ENCODE peak calls at places on chromosome 10, in six cellular contexts. C, H, P, Y, A and D are unnamed samples.

GRCh38 chr10:27541728-27542285 is 37.7 kb downstream of the RAB18 start:
- DNase-seq in H (no peak), Y (no peak), A (no peak), C (no peak), P (no peak), D (no peak)

GRCh38 chr10:112491144-112491543 is 44.1 kb downstream of the VTI1A start:
- DNase-seq in P (no peak), H (no peak), C (no peak), A (peak; percentile 60), Y (no peak), D (no peak)

GRCh38 chr10:131822694-131823245 is 78.0 kb upstream of the PPP2R2D start:
- DNase-seq in Y (peak; percentile 14), H (no peak), C (no peak), A (no peak), P (no peak), D (no peak)

GRCh38 chr10:72009430-72010081 is 45.4 kb downstream of the CHST3 start:
- DNase-seq in C (no peak), H (no peak), A (no peak), Y (peak; percentile 54), P (no peak), D (no peak)

GRCh38 chr10:6649107-6649720 is 69.1 kb upstream of the PRKCQ start:
- DNase-seq in C (no peak), A (no peak), P (no peak), H (no peak), Y (no peak), D (no peak)

GRCh38 chr10:93816123-93816747 is 58.5 kb downstream of the LGI1 start:
- DNase-seq in Y (peak; percentile 63), C (peak; percentile 13), P (peak; percentile 41), A (peak; percentile 60), H (no peak), D (peak; percentile 10)

GRCh38 chr10:133079836-133080682 is 7.7 kb upstream of the ADGRA1 start:
- DNase-seq in P (no peak), Y (no peak), H (no peak), C (no peak), A (no peak), D (no peak)

GRCh38 chr10:68105820-68106219 is 3.5 kb upstream of the MYPN start:
- DNase-seq in Y (no peak), C (no peak), H (no peak), P (no peak), A (no peak), D (no peak)

GRCh38 chr10:21399392-21400015 is 126.0 kb downstream of the SKIDA1 start:
- DNase-seq in C (no peak), A (no peak), H (no peak), P (no peak), Y (no peak), D (no peak)

GRCh38 chr10:18860591-18861205 is 187.9 kb upstream of the MALRD1 start:
- DNase-seq in Y (no peak), H (no peak), C (no peak), A (no peak), P (no peak), D (no peak)

GRCh38 chr10:79890469-79890868 is 58.4 kb downstream of the SFTPD start:
- DNase-seq in C (no peak), H (no peak), P (no peak), A (no peak), Y (no peak), D (no peak)

GRCh38 chr10:118332948-118333710 is 9.0 kb downstream of the FAM204A start:
- DNase-seq in C (no peak), A (no peak), Y (no peak), H (no peak), P (peak; percentile 33), D (no peak)

GRCh38 chr10:2111936-2112335 is 374.6 kb upstream of the ADARB2 start:
- DNase-seq in C (no peak), H (no peak), A (no peak), Y (no peak), P (no peak), D (no peak)

GRCh38 chr10:118734477-118734876 is 20.3 kb downstream of the CACUL1 start:
- DNase-seq in A (no peak), P (no peak), H (no peak), Y (no peak), C (no peak), D (no peak)

GRCh38 chr10:110939419-110939818 is 20.0 kb downstream of the SHOC2 start:
- DNase-seq in A (no peak), H (no peak), C (no peak), Y (no peak), P (no peak), D (no peak)

GRCh38 chr10:95414016-95414830 is 123.4 kb upstream of the PDLIM1 start:
- DNase-seq in Y (no peak), C (no peak), H (no peak), P (no peak), A (no peak), D (no peak)

GRCh38 chr10:99964791-99965190 is 45.0 kb downstream of the DNMBP start:
- DNase-seq in C (no peak), A (no peak), H (no peak), P (no peak), Y (no peak), D (no peak)

GRCh38 chr10:100824886-100825285 is 79.5 kb downstream of the PAX2 start:
- DNase-seq in C (no peak), Y (no peak), A (no peak), H (no peak), P (no peak), D (no peak)

GRCh38 chr10:94361161-94361794 is 1.5 kb downstream of the NOC3L start:
- DNase-seq in C (no peak), Y (peak; percentile 53), P (no peak), H (peak; percentile 16), A (no peak), D (no peak)

GRCh38 chr10:74208997-74209396 is 58.0 kb downstream of the ADK start:
- DNase-seq in A (no peak), Y (no peak), H (no peak), C (no peak), P (no peak), D (no peak)

GRCh38 chr10:74206727-74207126 is 55.7 kb downstream of the ADK start:
- DNase-seq in P (no peak), Y (peak; percentile 78), A (no peak), H (no peak), C (no peak), D (no peak)

GRCh38 chr10:74213019-74213418 is 62.0 kb downstream of the ADK start:
- DNase-seq in H (no peak), A (no peak), C (no peak), Y (no peak), P (no peak), D (no peak)

GRCh38 chr10:74207681-74208080 is 56.7 kb downstream of the ADK start:
- DNase-seq in C (no peak), P (no peak), A (no peak), H (no peak), Y (no peak), D (no peak)

GRCh38 chr10:74208081-74208480 is 57.1 kb downstream of the ADK start:
- DNase-seq in Y (peak; percentile 51), P (no peak), C (no peak), H (no peak), A (no peak), D (no peak)
- TF ChIP-seq POLR2AphosphoS5 in Y (no peak), P (no peak), C (no peak), H (no peak), A (no peak), D (no peak)

GRCh38 chr10:45422207-45422606 is 48.2 kb downstream of the ALOX5 start:
- DNase-seq in A (no peak), C (no peak), H (no peak), P (no peak), Y (no peak), D (no peak)

GRCh38 chr10:45418859-45419672 is 45.0 kb downstream of the ALOX5 start:
- DNase-seq in Y (peak; percentile 51), P (no peak), A (no peak), C (peak; percentile 77), H (peak; percentile 51), D (peak; percentile 79)

GRCh38 chr10:45419673-45420020 is 45.6 kb downstream of the ALOX5 start:
- DNase-seq in H (no peak), P (no peak), Y (no peak), C (no peak), A (no peak), D (no peak)

GRCh38 chr10:45421231-45422097 is 47.4 kb downstream of the ALOX5 start:
- DNase-seq in A (no peak), P (no peak), Y (no peak), C (no peak), H (no peak), D (no peak)

GRCh38 chr10:45420453-45421192 is 46.6 kb downstream of the ALOX5 start:
- DNase-seq in Y (peak; percentile 94), P (no peak), C (no peak), A (no peak), H (peak; percentile 90), D (peak; percentile 53)
- TF ChIP-seq POLR2AphosphoS5 in Y (peak; percentile 39), P (no peak), C (peak; percentile 65), A (no peak), H (no peak), D (peak; percentile 44)

GRCh38 chr10:44234471-44234850 is 150.4 kb downstream of the CXCL12 start:
- DNase-seq in H (no peak), P (no peak), C (no peak), A (no peak), Y (no peak), D (no peak)

GRCh38 chr10:44235363-44235762 is 149.5 kb downstream of the CXCL12 start:
- DNase-seq in P (no peak), Y (no peak), H (no peak), C (no peak), A (no peak), D (no peak)

GRCh38 chr10:44237364-44238034 is 147.4 kb downstream of the CXCL12 start:
- DNase-seq in C (no peak), A (no peak), P (peak; percentile 67), Y (no peak), H (no peak), D (no peak)

GRCh38 chr10:44238212-44238611 is 146.7 kb downstream of the CXCL12 start:
- DNase-seq in A (no peak), Y (no peak), H (no peak), C (no peak), P (peak; percentile 54), D (no peak)

DNA sequence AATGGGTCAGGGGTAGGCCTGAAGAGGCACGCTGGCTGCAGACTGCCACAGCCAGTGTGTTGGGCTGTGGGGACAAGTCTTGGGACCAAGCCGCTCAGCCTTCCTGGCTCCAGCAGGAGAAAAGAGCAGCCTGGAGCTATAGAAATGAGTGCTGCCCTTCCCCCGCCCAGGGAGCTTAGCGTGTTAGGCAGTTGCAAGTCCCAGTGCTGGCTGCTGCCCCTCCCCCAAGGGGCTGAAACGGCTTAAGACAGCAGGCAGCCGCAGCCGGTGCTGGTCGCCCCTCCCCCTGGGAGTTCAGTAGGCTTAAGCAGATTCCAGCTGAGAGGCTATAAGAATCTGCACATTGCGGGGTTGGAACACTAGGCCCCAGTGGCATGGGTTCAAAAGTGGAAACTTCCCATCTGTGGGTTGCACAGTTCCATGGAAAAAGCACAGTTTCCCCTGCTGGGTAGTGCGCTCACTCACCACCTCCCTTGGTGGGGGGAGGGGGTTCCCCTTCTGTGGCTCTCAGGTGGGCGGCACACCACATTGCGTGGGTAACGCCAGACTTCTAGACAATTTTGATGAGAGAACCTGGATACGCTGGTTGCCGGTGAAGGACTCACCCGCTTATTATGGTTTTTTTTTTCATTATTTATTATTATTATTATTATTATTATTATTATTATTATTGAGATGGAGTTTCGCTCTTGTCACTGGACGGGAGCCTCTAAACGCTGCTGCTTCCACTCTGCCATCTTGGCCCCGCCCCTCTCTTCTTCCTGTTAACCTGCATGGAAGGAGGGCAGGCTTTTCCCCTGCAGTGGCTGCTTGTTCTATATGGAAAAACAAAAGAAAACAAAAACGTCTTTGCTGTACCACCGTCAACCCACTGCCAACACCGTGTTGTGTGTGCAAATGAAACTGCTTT is 151.1 kb downstream of the CXCL12 start:
- DNase-seq in Y (peak; percentile 29), H (no peak), C (no peak), P (peak; percentile 87), A (no peak), D (no peak)
- TF ChIP-seq POLR2AphosphoS5 in Y (no peak), H (no peak), C (no peak), P (no peak), A (no peak), D (no peak)

GRCh38 chr10:87817873-87818504 is at the start of gene ATAD1:
- DNase-seq in A (peak; percentile 77), C (peak; percentile 59), P (peak; percentile 89), H (peak; percentile 76), Y (peak; percentile 89), D (peak; percentile 54)
- TF ChIP-seq POLR2AphosphoS5 in A (peak; percentile 93), C (peak; percentile 90), P (peak; percentile 75), H (peak; percentile 91), Y (peak; percentile 46), D (peak; percentile 72)